ENCODE peak calls at places on chromosomes 4 and X, in seven cellular contexts. D, V, L, E, H, S and B are unnamed samples.

GRCh38 chrX:426881-427280 is 40.2 kb upstream of the PPP2R3B start:
- DNase-seq in S (no peak), D (no peak), V (peak; percentile 34), E (no peak), H (no peak), L (no peak), B (no peak)

GRCh38 chrX:71661919-71662318 is 5.4 kb upstream of the LOC101059915 start:
- DNase-seq in L (no peak), S (no peak), E (no peak), V (no peak), H (no peak), D (no peak), B (no peak)

GRCh38 chr4:122669911-122670738 is 49.3 kb upstream of the IL21 start:
- DNase-seq in D (no peak), E (peak; percentile 57), L (no peak), V (no peak), H (no peak), S (no peak), B (no peak)

GRCh38 chr4:80265571-80266266 is 745 bp upstream of the FGF5 start:
- DNase-seq in D (peak; percentile 49), V (peak; percentile 85), E (no peak), H (no peak), L (peak; percentile 84), S (peak; percentile 82), B (peak; percentile 62)

GRCh38 chr4:88674989-88675388 is 22.6 kb downstream of the NAP1L5 start:
- DNase-seq in V (no peak), S (peak; percentile 62), D (no peak), E (no peak), L (peak; percentile 40), H (no peak), B (peak; percentile 30)

GRCh38 chr4:168707205-168707604 is 210.4 kb downstream of the PALLD start:
- DNase-seq in H (no peak), V (no peak), E (no peak), S (peak; percentile 33), D (no peak), L (peak; percentile 28), B (no peak)

GRCh38 chrX:68714856-68715255 is 67.4 kb downstream of the STARD8 start:
- DNase-seq in V (no peak), S (no peak), H (no peak), E (no peak), L (no peak), D (no peak), B (no peak)

GRCh38 chrX:72108666-72109065 is 23.0 kb downstream of the RTL5 start:
- DNase-seq in H (no peak), E (no peak), L (no peak), D (no peak), V (no peak), S (no peak), B (no peak)

GRCh38 chr4:56186808-56187523 is 200.3 kb downstream of the AASDH start:
- DNase-seq in L (no peak), D (no peak), H (no peak), V (no peak), E (no peak), S (no peak), B (no peak)

GRCh38 chr4:11497212-11497806 is 68.6 kb upstream of the HS3ST1 start:
- DNase-seq in L (no peak), V (no peak), S (no peak), E (no peak), H (no peak), D (no peak), B (peak; percentile 80)

GRCh38 chr4:544386-545105 is 31.5 kb downstream of the TMEM271 start:
- DNase-seq in D (no peak), H (no peak), L (no peak), S (no peak), V (no peak), E (peak; percentile 44), B (no peak)

GRCh38 chrX:13599491-13599890 is 30.1 kb downstream of the EGFL6 start:
- DNase-seq in V (no peak), D (no peak), L (peak; percentile 38), H (no peak), E (no peak), S (no peak), B (peak; percentile 9)
- TF ChIP-seq CTCF in V (no peak), D (no peak), L (no peak), H (no peak), E (no peak), S (no peak), B (no peak)

DNA sequence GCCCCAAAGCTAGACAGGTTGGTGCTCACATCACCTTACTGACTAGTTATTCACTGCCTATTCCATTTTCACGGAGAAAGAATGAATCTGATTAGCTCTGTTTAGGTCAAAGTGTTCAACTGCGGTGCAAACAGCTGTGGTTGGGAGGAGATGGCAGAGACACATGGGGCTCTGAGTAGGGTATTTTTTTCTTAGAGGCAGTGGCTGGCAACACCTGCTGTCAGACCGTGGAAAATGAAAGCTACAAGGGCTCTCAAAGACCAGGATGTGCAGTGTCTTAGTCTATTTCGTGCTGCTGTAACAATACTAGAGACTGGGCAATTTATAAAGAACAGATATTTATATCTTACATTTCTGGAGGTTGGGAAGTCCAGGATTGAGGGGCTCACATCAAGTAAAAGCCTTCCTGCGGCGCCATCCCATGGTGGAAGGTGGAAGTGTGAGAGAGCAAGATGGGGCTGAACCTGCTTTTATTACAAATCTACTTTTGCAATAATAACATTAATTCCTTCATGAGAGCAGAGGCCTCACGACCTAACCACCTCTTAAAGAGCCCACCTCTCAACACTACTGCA is 10.6 kb downstream of the NYX start:
- DNase-seq in S (no peak), E (no peak), D (no peak), V (no peak), L (no peak), H (no peak), B (no peak)
- TF ChIP-seq CTCF in S (peak; percentile 10), E (no peak), D (no peak), V (peak; percentile 52), L (no peak), H (no peak), B (peak; percentile 29)

GRCh38 chrX:150857453-150857852 is 41.0 kb downstream of the CD99L2 start:
- DNase-seq in S (no peak), H (no peak), D (no peak), V (no peak), L (no peak), E (no peak), B (no peak)
- TF ChIP-seq CTCF in S (no peak), H (no peak), D (no peak), V (no peak), L (no peak), E (no peak), B (no peak)

DNA sequence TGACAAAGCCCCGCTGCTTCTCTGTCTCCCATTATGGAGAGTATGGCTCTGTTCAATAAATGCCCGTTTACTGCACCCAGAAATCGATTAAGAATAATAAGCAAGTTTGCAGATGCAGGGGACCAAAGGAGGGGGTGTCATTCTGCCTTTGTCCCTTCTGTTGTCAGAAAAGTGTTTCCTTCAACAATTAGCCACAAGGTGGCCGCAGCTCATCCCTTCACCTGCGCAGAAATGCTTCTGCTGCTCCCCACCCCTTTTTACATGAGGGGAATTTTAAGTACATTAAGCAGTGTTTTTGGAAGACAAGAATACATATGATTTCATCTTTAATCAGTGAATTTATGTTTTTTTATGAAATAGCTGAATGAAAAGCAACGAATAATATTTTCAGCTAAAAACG is 175.6 kb upstream of the ARX start:
- DNase-seq in D (no peak), H (no peak), S (no peak), L (no peak), V (no peak), E (no peak), B (no peak)
- TF ChIP-seq CTCF in D (no peak), H (no peak), S (peak; percentile 8), L (no peak), V (no peak), E (no peak), B (peak; percentile 21)

DNA sequence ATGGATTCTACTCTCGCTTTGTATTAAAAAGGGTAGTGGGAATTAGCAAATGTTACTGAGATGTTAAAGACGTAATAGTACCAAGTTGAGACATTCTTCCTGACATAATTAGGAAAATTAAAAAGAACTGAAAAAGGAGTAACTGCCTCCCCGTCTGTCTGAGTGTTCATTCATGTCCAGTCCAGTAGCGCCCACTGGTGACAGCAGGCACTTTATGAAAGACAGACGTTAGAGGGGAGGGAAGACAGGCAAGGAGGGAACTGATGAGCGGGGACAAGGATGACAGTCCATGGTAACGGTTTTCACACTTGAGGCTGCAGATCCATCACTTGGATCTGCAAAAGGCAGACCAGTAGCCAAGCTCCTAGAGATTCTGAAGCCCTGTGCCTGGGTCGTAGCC is 326.7 kb downstream of the STK32B start:
- DNase-seq in D (no peak), L (no peak), E (no peak), V (no peak), S (no peak), H (no peak), B (no peak)
- TF ChIP-seq CTCF in D (peak; percentile 26), L (no peak), E (no peak), V (peak; percentile 49), S (peak; percentile 26), H (no peak), B (peak; percentile 50)